ENCODE peak calls at places on chromosomes 1 and 21, in six cellular contexts. One of them, this sample, is unnamed.

GRCh38 chr1:179340915-179341314 is 24.9 kb upstream of the AXDND1 start:
- DNase-seq in GM12891: no peak
- DNase-seq in K562: no peak
- DNase-seq in GM12878: no peak
- DNase-seq in H1: no peak
- DNase-seq in HepG2: no peak
- DNase-seq in this sample: no peak

GRCh38 chr21:31295676-31296075 is 48.4 kb downstream of the TIAM1 start:
- DNase-seq in GM12891: no peak
- DNase-seq in K562: no peak
- DNase-seq in GM12878: no peak
- DNase-seq in H1: no peak
- DNase-seq in HepG2: no peak
- DNase-seq in this sample: no peak

GRCh38 chr1:97849350-97850339 is 71.2 kb downstream of the DPYD start:
- DNase-seq in GM12891: no peak
- DNase-seq in K562: no peak
- DNase-seq in GM12878: no peak
- DNase-seq in H1: no peak
- DNase-seq in HepG2: no peak
- DNase-seq in this sample: no peak

GRCh38 chr1:174039069-174039468 is 16.9 kb upstream of the RC3H1 start:
- DNase-seq in GM12891: no peak
- DNase-seq in K562: no peak
- DNase-seq in GM12878: no peak
- DNase-seq in H1: no peak
- DNase-seq in HepG2: no peak
- DNase-seq in this sample: no peak

GRCh38 chr1:93471911-93472310 is 24.0 kb downstream of the FNBP1L start:
- DNase-seq in GM12891: no peak
- DNase-seq in K562: no peak
- DNase-seq in GM12878: no peak
- DNase-seq in H1: no peak
- DNase-seq in HepG2: no peak
- DNase-seq in this sample: no peak

GRCh38 chr1:171345536-171345935 is 31.6 kb downstream of the FMO4 start:
- DNase-seq in GM12891: no peak
- DNase-seq in K562: no peak
- DNase-seq in GM12878: no peak
- DNase-seq in H1: no peak
- DNase-seq in HepG2: no peak
- DNase-seq in this sample: no peak

GRCh38 chr1:87202922-87203655 is 125.6 kb upstream of the LMO4 start:
- DNase-seq in GM12891: peak
- DNase-seq in K562: no peak
- DNase-seq in GM12878: peak
- DNase-seq in H1: no peak
- DNase-seq in HepG2: no peak
- DNase-seq in this sample: peak

GRCh38 chr1:23370744-23371710 is 1.4 kb upstream of the ZNF436 start:
- DNase-seq in GM12891: no peak
- DNase-seq in K562: peak
- DNase-seq in GM12878: no peak
- DNase-seq in H1: peak
- DNase-seq in HepG2: no peak
- DNase-seq in this sample: no peak

GRCh38 chr1:41954533-41954944 is 35.8 kb upstream of the HIVEP3 start:
- DNase-seq in GM12891: no peak
- DNase-seq in K562: no peak
- DNase-seq in GM12878: no peak
- DNase-seq in H1: no peak
- DNase-seq in HepG2: no peak
- DNase-seq in this sample: no peak

GRCh38 chr1:197557302-197557701 is 218.0 kb downstream of the DENND1B start:
- DNase-seq in GM12891: no peak
- DNase-seq in K562: no peak
- DNase-seq in GM12878: no peak
- DNase-seq in H1: no peak
- DNase-seq in HepG2: peak
- DNase-seq in this sample: no peak

GRCh38 chr1:78758493-78758892 is 108.9 kb downstream of the IFI44 start:
- DNase-seq in GM12891: no peak
- DNase-seq in K562: no peak
- DNase-seq in GM12878: no peak
- DNase-seq in H1: no peak
- DNase-seq in HepG2: no peak
- DNase-seq in this sample: no peak

GRCh38 chr1:197268012-197268411 is at the start of gene CRB1:
- DNase-seq in GM12891: no peak
- DNase-seq in K562: no peak
- DNase-seq in GM12878: no peak
- DNase-seq in H1: no peak
- DNase-seq in HepG2: no peak
- DNase-seq in this sample: no peak

GRCh38 chr1:40107290-40107959 is 10.4 kb upstream of the PPT1 start:
- DNase-seq in GM12891: no peak
- DNase-seq in K562: no peak
- DNase-seq in GM12878: no peak
- DNase-seq in H1: no peak
- DNase-seq in HepG2: no peak
- DNase-seq in this sample: no peak

GRCh38 chr1:209196140-209196539 is 387.4 kb upstream of the CAMK1G start:
- DNase-seq in GM12891: no peak
- DNase-seq in K562: no peak
- DNase-seq in GM12878: no peak
- DNase-seq in H1: no peak
- DNase-seq in HepG2: no peak
- DNase-seq in this sample: no peak

GRCh38 chr1:247407180-247407616 is 8.8 kb upstream of the NLRP3 start:
- DNase-seq in GM12891: peak
- DNase-seq in K562: no peak
- DNase-seq in GM12878: peak
- DNase-seq in H1: no peak
- DNase-seq in HepG2: no peak
- DNase-seq in this sample: peak

GRCh38 chr1:208000504-208000903 is 89.6 kb upstream of the CD34 start:
- DNase-seq in GM12891: no peak
- DNase-seq in K562: no peak
- DNase-seq in GM12878: no peak
- DNase-seq in H1: no peak
- DNase-seq in HepG2: no peak
- DNase-seq in this sample: no peak

GRCh38 chr1:97553975-97554374 is 366.9 kb downstream of the DPYD start:
- DNase-seq in GM12891: no peak
- DNase-seq in K562: no peak
- DNase-seq in GM12878: no peak
- DNase-seq in H1: no peak
- DNase-seq in HepG2: no peak
- DNase-seq in this sample: no peak

GRCh38 chr1:113653741-113654140 is 105.5 kb downstream of the PHTF1 start:
- DNase-seq in GM12891: no peak
- DNase-seq in K562: no peak
- DNase-seq in GM12878: no peak
- DNase-seq in H1: no peak
- DNase-seq in HepG2: no peak
- DNase-seq in this sample: no peak

GRCh38 chr1:39819091-39819812 is 30.6 kb upstream of the BMP8B start:
- DNase-seq in GM12891: no peak
- DNase-seq in K562: no peak
- DNase-seq in GM12878: no peak
- DNase-seq in H1: no peak
- DNase-seq in HepG2: no peak
- DNase-seq in this sample: no peak

GRCh38 chr1:183148599-183148998 is 37.5 kb upstream of the LAMC2 start:
- DNase-seq in GM12891: no peak
- DNase-seq in K562: no peak
- DNase-seq in GM12878: no peak
- DNase-seq in H1: no peak
- DNase-seq in HepG2: no peak
- DNase-seq in this sample: no peak

GRCh38 chr21:26966360-26966977 is 419 bp downstream of the ADAMTS5 start:
- DNase-seq in GM12891: peak
- DNase-seq in K562: no peak
- DNase-seq in GM12878: no peak
- DNase-seq in H1: peak
- DNase-seq in HepG2: no peak
- DNase-seq in this sample: no peak

GRCh38 chr1:6359568-6360496 is 33.7 kb downstream of the ACOT7 start:
- DNase-seq in GM12891: peak
- DNase-seq in K562: peak
- DNase-seq in GM12878: peak
- DNase-seq in H1: peak
- DNase-seq in HepG2: peak
- DNase-seq in this sample: peak

DNA sequence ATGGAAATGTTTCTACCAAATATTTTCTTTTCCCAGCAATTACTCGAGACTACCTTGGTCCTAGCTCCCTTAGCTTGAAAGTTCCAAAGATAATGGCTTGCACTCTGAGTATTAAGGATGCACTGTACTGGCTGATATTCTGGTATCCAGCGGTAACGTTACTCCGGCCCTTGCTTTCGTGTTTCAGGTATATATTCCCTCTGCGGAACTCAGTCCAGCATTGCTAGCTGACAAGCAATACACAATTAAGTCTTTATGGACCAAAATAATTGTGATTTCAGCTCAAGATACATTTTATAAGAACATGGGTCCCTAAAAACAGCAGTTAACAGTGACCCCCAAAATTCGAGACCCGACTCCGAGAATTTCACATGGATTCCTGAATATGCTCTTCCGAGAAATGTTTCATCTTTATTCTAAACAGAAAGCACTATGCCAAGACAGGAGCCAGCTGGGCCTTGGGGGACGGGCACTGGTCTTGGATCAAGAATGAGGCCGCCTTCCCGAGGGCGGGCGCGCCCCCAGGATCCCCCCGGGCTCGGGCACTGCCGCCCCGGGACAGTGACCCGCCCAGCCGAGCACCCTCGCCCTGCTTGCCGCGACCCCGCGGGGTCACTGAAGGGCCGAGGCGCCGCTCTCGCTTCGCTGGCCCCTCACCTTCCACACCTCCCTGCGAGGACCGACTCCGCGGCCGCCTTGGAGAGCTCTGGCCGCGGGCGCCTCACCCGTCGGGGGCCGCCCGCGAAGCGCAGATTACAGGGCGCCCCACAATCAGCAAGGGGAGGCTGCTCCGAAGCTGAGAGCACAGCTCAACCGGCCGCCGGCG is 664 bp downstream of the SCYL3 start:
- DNase-seq in GM12891: no peak
- DNase-seq in K562: no peak
- DNase-seq in GM12878: no peak
- DNase-seq in H1: no peak
- DNase-seq in HepG2: no peak
- DNase-seq in this sample: no peak
- TF ChIP-seq POLR2A in GM12891: no peak
- TF ChIP-seq POLR2A in K562: peak
- TF ChIP-seq POLR2A in GM12878: no peak
- TF ChIP-seq POLR2A in H1: no peak
- TF ChIP-seq POLR2A in HepG2: no peak
- TF ChIP-seq POLR2A in this sample: no peak

GRCh38 chr1:64755356-64755755 is 10.5 kb downstream of the RAVER2 start:
- DNase-seq in GM12891: no peak
- DNase-seq in K562: no peak
- DNase-seq in GM12878: no peak
- DNase-seq in H1: no peak
- DNase-seq in HepG2: no peak
- DNase-seq in this sample: no peak
- TF ChIP-seq TAF1 in GM12891: no peak
- TF ChIP-seq TAF1 in K562: no peak
- TF ChIP-seq TAF1 in GM12878: no peak
- TF ChIP-seq TAF1 in H1: no peak
- TF ChIP-seq TAF1 in HepG2: no peak
- TF ChIP-seq TAF1 in this sample: no peak

GRCh38 chr1:217135569-217135915 is 412.3 kb upstream of the ESRRG start:
- DNase-seq in GM12891: no peak
- DNase-seq in K562: no peak
- DNase-seq in GM12878: no peak
- DNase-seq in H1: peak
- DNase-seq in HepG2: no peak
- DNase-seq in this sample: no peak

GRCh38 chr1:217135987-217136894 is 413.0 kb upstream of the ESRRG start:
- DNase-seq in GM12891: no peak
- DNase-seq in K562: no peak
- DNase-seq in GM12878: no peak
- DNase-seq in H1: peak
- DNase-seq in HepG2: no peak
- DNase-seq in this sample: no peak

GRCh38 chr1:217137210-217137871 is 414.1 kb upstream of the ESRRG start:
- DNase-seq in GM12891: no peak
- DNase-seq in K562: no peak
- DNase-seq in GM12878: no peak
- DNase-seq in H1: peak
- DNase-seq in HepG2: no peak
- DNase-seq in this sample: no peak

GRCh38 chr1:217138173-217138838 is 415.1 kb upstream of the ESRRG start:
- DNase-seq in GM12891: no peak
- DNase-seq in K562: no peak
- DNase-seq in GM12878: no peak
- DNase-seq in H1: peak
- DNase-seq in HepG2: no peak
- DNase-seq in this sample: no peak

GRCh38 chr1:217136895-217137205 is 413.6 kb upstream of the ESRRG start:
- DNase-seq in GM12891: no peak
- DNase-seq in K562: no peak
- DNase-seq in GM12878: no peak
- DNase-seq in H1: peak
- DNase-seq in HepG2: no peak
- DNase-seq in this sample: no peak
- TF ChIP-seq POLR2A in GM12891: no peak
- TF ChIP-seq POLR2A in K562: no peak
- TF ChIP-seq POLR2A in GM12878: no peak
- TF ChIP-seq POLR2A in H1: no peak
- TF ChIP-seq POLR2A in HepG2: no peak
- TF ChIP-seq POLR2A in this sample: no peak

DNA sequence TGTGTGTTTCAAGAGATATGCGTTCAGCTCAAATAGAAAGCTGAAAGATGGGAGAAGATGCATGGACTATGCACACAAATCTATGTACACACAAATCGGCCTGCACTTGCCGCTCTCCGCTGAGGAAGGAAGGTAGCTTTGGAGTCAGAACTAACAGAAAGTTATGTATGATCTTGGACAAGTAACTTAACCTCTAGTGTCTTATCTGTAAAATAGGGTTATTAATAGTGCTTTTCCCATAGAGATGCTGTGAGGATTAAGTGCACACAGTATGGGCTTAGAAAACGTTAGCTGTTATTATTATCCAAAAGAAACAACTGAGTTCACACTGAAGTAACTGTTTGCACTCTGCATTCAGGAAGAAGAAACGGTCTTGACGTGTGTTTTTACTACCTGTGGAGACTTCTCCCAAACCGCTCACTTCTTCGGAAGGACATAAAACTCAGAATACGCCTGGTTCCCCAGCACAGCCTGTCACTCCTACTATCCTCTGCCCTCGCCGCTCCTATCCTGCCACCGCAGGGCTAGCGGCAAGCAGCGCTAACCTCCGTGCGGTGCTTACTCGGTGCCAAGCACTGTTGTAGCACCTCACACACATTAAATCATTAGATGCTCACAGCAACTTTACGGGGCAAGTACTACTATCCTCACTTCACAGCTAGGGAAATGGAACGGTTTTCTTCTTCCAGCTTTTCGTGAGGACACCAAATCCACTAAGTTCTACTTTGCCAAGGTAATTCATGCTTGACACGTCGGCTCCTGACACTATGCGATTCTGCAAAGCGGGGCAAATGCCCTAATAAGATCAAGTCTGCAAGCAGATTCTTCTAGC is 1.3 kb downstream of the TGFBR3 start:
- DNase-seq in GM12891: no peak
- DNase-seq in K562: no peak
- DNase-seq in GM12878: no peak
- DNase-seq in H1: peak
- DNase-seq in HepG2: peak
- DNase-seq in this sample: no peak
- TF ChIP-seq TAF1 in GM12891: no peak
- TF ChIP-seq TAF1 in K562: no peak
- TF ChIP-seq TAF1 in GM12878: no peak
- TF ChIP-seq TAF1 in H1: no peak
- TF ChIP-seq TAF1 in HepG2: peak
- TF ChIP-seq TAF1 in this sample: no peak